ENCODE peak calls at places on chromosomes 13 and 19, in eight cellular contexts. Q is fibroblast of lung; X is NCI-H1436; I is stimulated activated CD4-positive, alpha-beta T cell treated with anti-CD3 and anti-CD28 coated beads, TNF-alpha, amount 100 ng/mL, for 4 hours; H is lung microvascular endothelial cell; F is WTC11; A is activated CD8-positive, alpha-beta memory T cell treated with anti-CD3 and anti-CD28 coated beads for 1 hour; R is T-helper 2 cell. G is an unnamed sample.

GRCh38 chr13:35979378-35979911 is 151.7 kb downstream of the DCLK1 start:
- DNase-seq in Q (peak; percentile 98), X (no peak), I (no peak), H (peak; percentile 15), F (no peak), A (no peak), R (no peak), G (peak; percentile 87)

GRCh38 chr13:40077396-40078027 is 422.1 kb downstream of the COG6 start:
- DNase-seq in Q (no peak), X (no peak), I (no peak), H (no peak), F (no peak), A (no peak), R (no peak), G (peak; percentile 26)

GRCh38 chr13:40446365-40446764 is 220.1 kb downstream of the FOXO1 start:
- DNase-seq in Q (peak; percentile 81), X (no peak), I (no peak), H (no peak), F (no peak), A (no peak), R (no peak), G (no peak)

GRCh38 chr13:44822291-44822690 is 167.0 kb downstream of the NUFIP1 start:
- DNase-seq in Q (no peak), X (no peak), I (no peak), H (no peak), F (no peak), A (no peak), R (no peak), G (no peak)

GRCh38 chr19:51550848-51551672 is 19.6 kb upstream of the SIGLEC6 start:
- DNase-seq in Q (no peak), X (peak; percentile 14), I (no peak), H (no peak), F (no peak), A (no peak), R (no peak), G (no peak)

GRCh38 chr19:51799998-51800848 is 5.3 kb downstream of the FPR3 start:
- DNase-seq in Q (peak; percentile 68), X (no peak), I (no peak), H (peak; percentile 98), F (no peak), A (no peak), R (no peak), G (no peak)

GRCh38 chr19:5585461-5586299 is 17.9 kb upstream of the TINCR start:
- DNase-seq in Q (peak; percentile 25), X (no peak), I (peak; percentile 10), H (peak; percentile 46), F (peak; percentile 73), A (peak; percentile 7), R (peak; percentile 53), G (no peak)

GRCh38 chr13:98976338-98976737 is 1.5 kb downstream of the DOCK9 start:
- DNase-seq in Q (peak; percentile 57), X (no peak), I (no peak), H (no peak), F (no peak), A (no peak), R (no peak), G (no peak)

GRCh38 chr19:42942187-42942789 is 5.3 kb upstream of the PSG7 start:
- DNase-seq in Q (no peak), X (no peak), I (no peak), H (peak; percentile 17), F (peak; percentile 55), A (no peak), R (no peak), G (no peak)

GRCh38 chr13:102555914-102556553 is 40.8 kb upstream of the TPP2 start:
- DNase-seq in Q (peak; percentile 21), X (peak; percentile 30), I (no peak), H (peak; percentile 59), F (no peak), A (no peak), R (peak; percentile 2), G (no peak)

GRCh38 chr13:35699805-35700204 is 223.3 kb upstream of the MAB21L1 start:
- DNase-seq in Q (peak; percentile 70), X (no peak), I (no peak), H (peak; percentile 46), F (no peak), A (no peak), R (no peak), G (peak; percentile 90)

GRCh38 chr13:76527041-76527440 is 359.2 kb downstream of the KCTD12 start:
- DNase-seq in Q (no peak), X (no peak), I (no peak), H (no peak), F (no peak), A (no peak), R (no peak), G (no peak)

GRCh38 chr13:101452519-101453485 is at the start of gene ITGBL1:
- DNase-seq in Q (no peak), X (no peak), I (no peak), H (peak; percentile 52), F (no peak), A (no peak), R (no peak), G (no peak)

GRCh38 chr13:85503797-85504196 is 295.4 kb downstream of the SLITRK6 start:
- DNase-seq in Q (peak; percentile 88), X (no peak), I (no peak), H (no peak), F (no peak), A (no peak), R (no peak), G (no peak)

GRCh38 chr19:45173816-45174215 is 4.2 kb downstream of the TRAPPC6A start:
- DNase-seq in Q (peak; percentile 86), X (no peak), I (no peak), H (no peak), F (no peak), A (no peak), R (no peak), G (no peak)

GRCh38 chr13:47890146-47890814 is 110.8 kb downstream of the SUCLA2 start:
- DNase-seq in Q (no peak), X (no peak), I (no peak), H (no peak), F (no peak), A (no peak), R (no peak), G (no peak)

GRCh38 chr13:105139380-105140285 is 1395.8 kb downstream of the EFNB2 start:
- DNase-seq in Q (peak; percentile 6), X (no peak), I (peak; percentile 41), H (peak; percentile 43), F (peak; percentile 11), A (peak; percentile 14), R (peak; percentile 53), G (peak; percentile 22)

GRCh38 chr13:23639672-23640275 is 69.6 kb downstream of the TNFRSF19 start:
- DNase-seq in Q (peak; percentile 65), X (no peak), I (no peak), H (no peak), F (no peak), A (no peak), R (no peak), G (no peak)

GRCh38 chr19:4379383-4380253 is 20.7 kb downstream of the SH3GL1 start:
- DNase-seq in Q (peak; percentile 80), X (no peak), I (no peak), H (peak; percentile 79), F (no peak), A (no peak), R (peak; percentile 35), G (peak; percentile 68)